ENCODE peak calls at places on chromosomes 5 and 9, in eight cellular contexts. One of them, this sample, is unnamed.

GRCh38 chr5:122816726-122817125 is 28.7 kb upstream of the SNX24 start:
- DNase-seq in neuronal stem cell: no peak
- DNase-seq in GM23248: no peak
- DNase-seq in fibroblast of lung: no peak
- DNase-seq in trophoblast cell: no peak
- DNase-seq in GM23338: peak; percentile 26
- DNase-seq in DND-41: no peak
- DNase-seq in OCI-LY7: no peak
- DNase-seq in this sample: no peak

GRCh38 chr5:108681079-108681921 is 66.4 kb upstream of the FER start:
- DNase-seq in GM23338: peak; percentile 82
- DNase-seq in GM23248: peak; percentile 87
- DNase-seq in DND-41: peak; percentile 48
- DNase-seq in OCI-LY7: peak; percentile 37
- DNase-seq in neuronal stem cell: peak; percentile 35
- DNase-seq in trophoblast cell: peak; percentile 55
- DNase-seq in fibroblast of lung: peak; percentile 86
- DNase-seq in this sample: peak; percentile 74

GRCh38 chr9:131670247-131670681 is 69.6 kb downstream of the RAPGEF1 start:
- DNase-seq in fibroblast of lung: no peak
- DNase-seq in OCI-LY7: no peak
- DNase-seq in GM23248: no peak
- DNase-seq in neuronal stem cell: no peak
- DNase-seq in trophoblast cell: no peak
- DNase-seq in DND-41: no peak
- DNase-seq in GM23338: no peak
- DNase-seq in this sample: no peak

GRCh38 chr5:35852084-35852734 is 4.5 kb upstream of the IL7R start:
- DNase-seq in DND-41: peak; percentile 34
- DNase-seq in fibroblast of lung: no peak
- DNase-seq in GM23248: peak; percentile 15
- DNase-seq in neuronal stem cell: no peak
- DNase-seq in trophoblast cell: no peak
- DNase-seq in GM23338: no peak
- DNase-seq in OCI-LY7: peak; percentile 49
- DNase-seq in this sample: no peak

GRCh38 chr5:95237324-95237723 is 47.6 kb downstream of the MCTP1 start:
- DNase-seq in GM23338: no peak
- DNase-seq in fibroblast of lung: no peak
- DNase-seq in OCI-LY7: no peak
- DNase-seq in DND-41: no peak
- DNase-seq in neuronal stem cell: no peak
- DNase-seq in trophoblast cell: no peak
- DNase-seq in GM23248: no peak
- DNase-seq in this sample: no peak

GRCh38 chr5:109911731-109912130 is 222.0 kb downstream of the MAN2A1 start:
- DNase-seq in GM23338: no peak
- DNase-seq in OCI-LY7: no peak
- DNase-seq in GM23248: peak; percentile 67
- DNase-seq in neuronal stem cell: no peak
- DNase-seq in DND-41: no peak
- DNase-seq in trophoblast cell: no peak
- DNase-seq in fibroblast of lung: peak; percentile 54
- DNase-seq in this sample: no peak

GRCh38 chr5:83472508-83473343 is 1.2 kb downstream of the VCAN start:
- DNase-seq in fibroblast of lung: peak; percentile 24
- DNase-seq in trophoblast cell: peak; percentile 76
- DNase-seq in DND-41: no peak
- DNase-seq in GM23338: peak; percentile 74
- DNase-seq in OCI-LY7: no peak
- DNase-seq in GM23248: peak; percentile 91
- DNase-seq in neuronal stem cell: peak; percentile 57
- DNase-seq in this sample: no peak

GRCh38 chr5:129899454-129899853 is 4.8 kb upstream of the CHSY3 start:
- DNase-seq in neuronal stem cell: no peak
- DNase-seq in trophoblast cell: no peak
- DNase-seq in DND-41: no peak
- DNase-seq in GM23338: no peak
- DNase-seq in fibroblast of lung: peak; percentile 58
- DNase-seq in OCI-LY7: no peak
- DNase-seq in GM23248: peak; percentile 48
- DNase-seq in this sample: peak; percentile 51

GRCh38 chr9:36584626-36585460 is 12.1 kb downstream of the MELK start:
- DNase-seq in OCI-LY7: no peak
- DNase-seq in fibroblast of lung: no peak
- DNase-seq in DND-41: no peak
- DNase-seq in GM23248: peak; percentile 85
- DNase-seq in trophoblast cell: peak; percentile 38
- DNase-seq in neuronal stem cell: no peak
- DNase-seq in GM23338: no peak
- DNase-seq in this sample: no peak

GRCh38 chr5:80961376-80962281 is 1.5 kb downstream of the RASGRF2 start:
- DNase-seq in GM23338: no peak
- DNase-seq in DND-41: no peak
- DNase-seq in GM23248: no peak
- DNase-seq in neuronal stem cell: peak; percentile 9
- DNase-seq in trophoblast cell: peak; percentile 26
- DNase-seq in OCI-LY7: no peak
- DNase-seq in fibroblast of lung: peak; percentile 47
- DNase-seq in this sample: no peak

GRCh38 chr5:166493627-166494026 is 1797.8 kb upstream of the WWC1 start:
- DNase-seq in GM23248: no peak
- DNase-seq in OCI-LY7: no peak
- DNase-seq in fibroblast of lung: no peak
- DNase-seq in trophoblast cell: peak; percentile 6
- DNase-seq in DND-41: no peak
- DNase-seq in neuronal stem cell: no peak
- DNase-seq in GM23338: no peak
- DNase-seq in this sample: no peak

GRCh38 chr5:156388233-156388632 is 61.3 kb downstream of the SGCD start:
- DNase-seq in OCI-LY7: no peak
- DNase-seq in DND-41: no peak
- DNase-seq in neuronal stem cell: no peak
- DNase-seq in trophoblast cell: no peak
- DNase-seq in GM23338: no peak
- DNase-seq in GM23248: no peak
- DNase-seq in fibroblast of lung: no peak
- DNase-seq in this sample: no peak

GRCh38 chr9:27489087-27489876 is 34.8 kb upstream of the IFNK start:
- DNase-seq in GM23248: no peak
- DNase-seq in OCI-LY7: no peak
- DNase-seq in trophoblast cell: peak; percentile 84
- DNase-seq in neuronal stem cell: peak; percentile 57
- DNase-seq in fibroblast of lung: no peak
- DNase-seq in DND-41: no peak
- DNase-seq in GM23338: no peak
- DNase-seq in this sample: no peak

GRCh38 chr9:3664044-3664443 is 138.2 kb upstream of the RFX3 start:
- DNase-seq in fibroblast of lung: peak; percentile 23
- DNase-seq in neuronal stem cell: no peak
- DNase-seq in DND-41: no peak
- DNase-seq in OCI-LY7: no peak
- DNase-seq in GM23248: peak; percentile 6
- DNase-seq in GM23338: no peak
- DNase-seq in trophoblast cell: no peak
- DNase-seq in this sample: no peak

GRCh38 chr5:54013556-54014157 is 296.7 kb downstream of the ARL15 start:
- DNase-seq in GM23338: no peak
- DNase-seq in OCI-LY7: no peak
- DNase-seq in GM23248: peak; percentile 95
- DNase-seq in DND-41: peak; percentile 28
- DNase-seq in neuronal stem cell: no peak
- DNase-seq in trophoblast cell: peak; percentile 6
- DNase-seq in fibroblast of lung: peak; percentile 99
- DNase-seq in this sample: no peak

GRCh38 chr9:16085167-16085718 is 532.4 kb downstream of the CCDC171 start:
- DNase-seq in trophoblast cell: no peak
- DNase-seq in DND-41: no peak
- DNase-seq in OCI-LY7: no peak
- DNase-seq in neuronal stem cell: no peak
- DNase-seq in fibroblast of lung: no peak
- DNase-seq in GM23248: peak; percentile 32
- DNase-seq in GM23338: no peak
- DNase-seq in this sample: no peak

GRCh38 chr9:16082796-16083195 is 530.0 kb downstream of the CCDC171 start:
- DNase-seq in neuronal stem cell: no peak
- DNase-seq in fibroblast of lung: no peak
- DNase-seq in DND-41: no peak
- DNase-seq in GM23338: no peak
- DNase-seq in OCI-LY7: no peak
- DNase-seq in trophoblast cell: no peak
- DNase-seq in GM23248: no peak
- DNase-seq in this sample: no peak
- H2AFZ ChIP-seq in neuronal stem cell: no peak overlapping the region
- H2AFZ ChIP-seq in fibroblast of lung: no peak overlapping the region
- H2AFZ ChIP-seq in DND-41: no peak overlapping the region
- H2AFZ ChIP-seq in GM23338: no peak overlapping the region
- H2AFZ ChIP-seq in OCI-LY7: no peak overlapping the region
- H2AFZ ChIP-seq in trophoblast cell: no peak overlapping the region
- H2AFZ ChIP-seq in GM23248: no peak overlapping the region
- H2AFZ ChIP-seq in this sample: no peak overlapping the region

GRCh38 chr5:142753114-142753764 is 16.9 kb upstream of the ARHGAP26 start:
- DNase-seq in neuronal stem cell: no peak
- DNase-seq in trophoblast cell: peak; percentile 89
- DNase-seq in GM23248: peak; percentile 43
- DNase-seq in GM23338: no peak
- DNase-seq in OCI-LY7: no peak
- DNase-seq in fibroblast of lung: no peak
- DNase-seq in DND-41: no peak
- DNase-seq in this sample: no peak
- H2AFZ ChIP-seq in neuronal stem cell: peak overlapping the region; percentile 61
- H2AFZ ChIP-seq in trophoblast cell: no peak overlapping the region
- H2AFZ ChIP-seq in GM23248: peak overlapping the region; percentile 23
- H2AFZ ChIP-seq in GM23338: no peak overlapping the region
- H2AFZ ChIP-seq in OCI-LY7: no peak overlapping the region
- H2AFZ ChIP-seq in fibroblast of lung: no peak overlapping the region
- H2AFZ ChIP-seq in DND-41: no peak overlapping the region
- H2AFZ ChIP-seq in this sample: no peak overlapping the region

DNA sequence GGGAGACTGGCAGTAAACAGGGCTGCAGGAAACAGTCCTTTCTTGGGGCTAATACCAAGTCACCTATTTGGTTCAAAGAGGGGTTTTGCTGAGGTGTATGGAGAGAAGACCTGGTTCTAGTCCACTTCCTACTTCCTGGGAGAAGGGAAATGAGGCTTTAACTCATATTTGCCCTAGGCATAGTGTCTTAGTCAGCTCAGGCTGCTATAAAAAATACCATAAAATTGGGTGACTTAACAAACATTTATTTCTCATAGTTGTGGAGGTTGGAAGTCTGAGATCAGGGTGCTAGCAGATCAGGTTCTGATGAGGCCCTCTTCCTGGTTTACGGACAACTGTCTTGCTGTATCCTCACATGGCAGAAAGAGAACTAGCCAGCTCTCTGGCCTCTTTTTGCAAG is 40.3 kb downstream of the ANKDD1B start:
- DNase-seq in GM23338: no peak
- DNase-seq in fibroblast of lung: no peak
- DNase-seq in OCI-LY7: no peak
- DNase-seq in DND-41: no peak
- DNase-seq in neuronal stem cell: no peak
- DNase-seq in GM23248: peak; percentile 6
- DNase-seq in trophoblast cell: no peak
- DNase-seq in this sample: no peak
- H2AFZ ChIP-seq in GM23338: no peak overlapping the region
- H2AFZ ChIP-seq in fibroblast of lung: no peak overlapping the region
- H2AFZ ChIP-seq in OCI-LY7: no peak overlapping the region
- H2AFZ ChIP-seq in DND-41: peak overlapping the region; percentile 27
- H2AFZ ChIP-seq in neuronal stem cell: peak overlapping the region; percentile 6
- H2AFZ ChIP-seq in GM23248: no peak overlapping the region
- H2AFZ ChIP-seq in trophoblast cell: no peak overlapping the region
- H2AFZ ChIP-seq in this sample: no peak overlapping the region

DNA sequence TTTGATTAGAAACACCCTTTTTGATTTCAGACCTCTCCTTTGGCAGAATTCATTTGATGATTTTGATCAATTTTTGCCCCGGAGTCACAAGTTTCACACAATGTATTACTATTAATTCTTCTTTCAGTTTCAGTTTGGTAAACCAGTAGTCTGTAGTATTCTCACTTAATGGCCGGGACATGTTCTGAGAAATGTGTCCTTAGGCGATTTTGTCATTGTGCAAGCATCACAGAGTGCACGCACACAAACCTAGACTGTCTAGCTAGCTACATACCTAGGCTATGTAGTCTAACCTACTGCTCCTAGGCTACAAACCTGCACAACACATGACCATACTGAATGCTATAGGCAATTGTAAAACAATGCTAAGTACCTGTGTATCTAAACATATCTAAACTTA is 662.5 kb downstream of the IRX1 start:
- DNase-seq in GM23338: no peak
- DNase-seq in GM23248: no peak
- DNase-seq in DND-41: no peak
- DNase-seq in OCI-LY7: no peak
- DNase-seq in neuronal stem cell: no peak
- DNase-seq in trophoblast cell: peak; percentile 86
- DNase-seq in fibroblast of lung: no peak
- DNase-seq in this sample: no peak
- H2AFZ ChIP-seq in GM23338: no peak overlapping the region
- H2AFZ ChIP-seq in GM23248: no peak overlapping the region
- H2AFZ ChIP-seq in DND-41: peak overlapping the region; percentile 63
- H2AFZ ChIP-seq in OCI-LY7: no peak overlapping the region
- H2AFZ ChIP-seq in neuronal stem cell: no peak overlapping the region
- H2AFZ ChIP-seq in trophoblast cell: no peak overlapping the region
- H2AFZ ChIP-seq in fibroblast of lung: no peak overlapping the region
- H2AFZ ChIP-seq in this sample: no peak overlapping the region

DNA sequence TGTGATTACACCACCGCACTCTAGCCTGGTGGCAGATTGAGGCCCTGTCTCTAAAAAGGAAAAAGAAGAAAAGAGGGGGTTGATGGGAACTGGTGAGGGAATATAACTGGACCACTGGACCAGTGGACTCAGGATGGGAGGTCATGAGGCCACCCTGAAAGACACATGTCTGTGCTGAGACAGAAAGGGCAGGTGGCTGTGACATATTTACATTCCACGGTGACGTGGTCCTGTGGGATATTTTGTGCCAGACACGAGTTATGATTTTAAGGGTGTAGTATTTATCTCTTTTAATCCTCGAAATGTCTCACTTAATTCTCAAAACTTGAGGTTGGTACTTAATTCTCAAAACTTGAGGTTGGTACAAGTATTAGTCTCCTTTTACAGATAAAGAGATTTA is 32.9 kb downstream of the LHX2 start:
- DNase-seq in OCI-LY7: no peak
- DNase-seq in GM23338: no peak
- DNase-seq in trophoblast cell: no peak
- DNase-seq in GM23248: no peak
- DNase-seq in DND-41: no peak
- DNase-seq in neuronal stem cell: no peak
- DNase-seq in fibroblast of lung: no peak
- DNase-seq in this sample: no peak
- H2AFZ ChIP-seq in OCI-LY7: no peak overlapping the region
- H2AFZ ChIP-seq in GM23338: no peak overlapping the region
- H2AFZ ChIP-seq in trophoblast cell: no peak overlapping the region
- H2AFZ ChIP-seq in GM23248: no peak overlapping the region
- H2AFZ ChIP-seq in DND-41: no peak overlapping the region
- H2AFZ ChIP-seq in neuronal stem cell: no peak overlapping the region
- H2AFZ ChIP-seq in fibroblast of lung: no peak overlapping the region
- H2AFZ ChIP-seq in this sample: no peak overlapping the region

GRCh38 chr5:141010047-141010793 is 41.0 kb upstream of the PCDHB1 start:
- DNase-seq in GM23338: no peak
- DNase-seq in OCI-LY7: no peak
- DNase-seq in fibroblast of lung: no peak
- DNase-seq in neuronal stem cell: no peak
- DNase-seq in trophoblast cell: no peak
- DNase-seq in GM23248: no peak
- DNase-seq in DND-41: no peak
- DNase-seq in this sample: no peak
- H2AFZ ChIP-seq in GM23338: no peak overlapping the region
- H2AFZ ChIP-seq in OCI-LY7: no peak overlapping the region
- H2AFZ ChIP-seq in fibroblast of lung: no peak overlapping the region
- H2AFZ ChIP-seq in neuronal stem cell: no peak overlapping the region
- H2AFZ ChIP-seq in trophoblast cell: no peak overlapping the region
- H2AFZ ChIP-seq in GM23248: no peak overlapping the region
- H2AFZ ChIP-seq in DND-41: no peak overlapping the region
- H2AFZ ChIP-seq in this sample: no peak overlapping the region

This sample was measured in Karpas-422.